ENCODE peak calls at places on chromosomes 3 and 15, in six cellular contexts. T is HTR-8/SVneo, E is cardiac fibroblast, Y is HuH-7, O is pulmonary artery endothelial cell, Z is foreskin fibroblast. W is an unnamed sample.

GRCh38 chr3:58260261-58260731 is 22.7 kb downstream of the ABHD6 start:
- DNase-seq in O (no peak), Z (peak), E (no peak), T (peak), Y (no peak), W (peak)

GRCh38 chr3:55267206-55267930 is 219.7 kb downstream of the WNT5A start:
- DNase-seq in O (no peak), T (no peak), E (no peak), Z (no peak), Y (no peak), W (no peak)

GRCh38 chr3:85576091-85576690 is 617.4 kb downstream of the CADM2 start:
- DNase-seq in Z (peak), O (peak), T (peak), E (peak), Y (peak), W (peak)

GRCh38 chr15:52529940-52530339 is 1.3 kb upstream of the MYO5A start:
- DNase-seq in Z (no peak), O (no peak), Y (no peak), E (no peak), T (no peak), W (no peak)

GRCh38 chr3:101903426-101903825 is 54.1 kb downstream of the NFKBIZ start:
- DNase-seq in Y (no peak), O (no peak), T (no peak), E (peak), Z (peak), W (no peak)

GRCh38 chr3:138187296-138188012 is at the start of gene ARMC8:
- DNase-seq in O (peak), Y (peak), E (peak), T (peak), Z (no peak), W (peak)

GRCh38 chr15:99506399-99506798 is 59.4 kb upstream of the MEF2A start:
- DNase-seq in T (no peak), Y (no peak), Z (no peak), E (no peak), O (no peak), W (no peak)

GRCh38 chr3:129231331-129232119 is 17.9 kb upstream of the COPG1 start:
- DNase-seq in O (no peak), Y (no peak), T (no peak), Z (no peak), E (no peak), W (no peak)